ENCODE peak calls at places on chromosomes 6 and 20, in eight cellular contexts. D is H9, K is NCI-H1105, N is pancreas, G is HCT116, P is foreskin fibroblast, Z is iris pigment epithelial cell, U is GM03348. S is an unnamed sample.

GRCh38 chr20:58649288-58650180 is 1.5 kb upstream of the STX16 start:
- DNase-seq in G (no peak), P (no peak), Z (peak; percentile 29), U (peak; percentile 40), D (no peak), K (no peak), N (peak; percentile 78), S (no peak)

GRCh38 chr6:36735110-36735971 is 37.7 kb downstream of the RAB44 start:
- DNase-seq in G (no peak), U (peak; percentile 93), K (no peak), P (peak; percentile 78), D (no peak), N (peak; percentile 58), Z (peak; percentile 97), S (no peak)

GRCh38 chr6:22943331-22943730 is 374.0 kb downstream of the HDGFL1 start:
- DNase-seq in U (no peak), K (no peak), D (no peak), G (no peak), Z (peak; percentile 8), P (no peak), N (no peak), S (no peak)

GRCh38 chr6:1581120-1581991 is 28.4 kb upstream of the FOXC1 start:
- DNase-seq in P (no peak), G (no peak), D (no peak), N (no peak), K (no peak), Z (no peak), U (no peak), S (no peak)

GRCh38 chr20:54221383-54221782 is 13.5 kb downstream of the PFDN4 start:
- DNase-seq in U (no peak), P (no peak), K (no peak), Z (peak; percentile 31), D (no peak), G (no peak), N (no peak), S (no peak)

GRCh38 chr6:92024071-92024470 is 1395.3 kb downstream of the EPHA7 start:
- DNase-seq in P (no peak), D (no peak), N (no peak), Z (no peak), K (peak; percentile 7), U (no peak), G (no peak), S (no peak)

GRCh38 chr6:118509009-118509617 is 39.0 kb upstream of the PLN start:
- DNase-seq in Z (peak; percentile 47), G (peak; percentile 35), U (peak; percentile 36), P (peak; percentile 19), N (no peak), K (peak; percentile 52), D (no peak), S (peak; percentile 56)

GRCh38 chr6:69732640-69733039 is 64.2 kb downstream of the LMBRD1 start:
- DNase-seq in P (peak; percentile 1), K (no peak), N (no peak), G (no peak), D (no peak), U (no peak), Z (peak; percentile 12), S (peak; percentile 7)

GRCh38 chr6:50655848-50656453 is 57.4 kb upstream of the TFAP2D start:
- DNase-seq in N (no peak), P (no peak), U (peak; percentile 33), D (no peak), G (no peak), K (no peak), Z (peak; percentile 9), S (peak; percentile 12)

GRCh38 chr20:38825901-38826625 is 20.6 kb downstream of the PPP1R16B start:
- DNase-seq in K (peak; percentile 78), N (no peak), G (peak; percentile 15), D (no peak), U (peak; percentile 51), P (peak; percentile 14), Z (peak; percentile 91), S (peak; percentile 81)

GRCh38 chr20:52105045-52105572 is 86.5 kb downstream of the ZFP64 start:
- DNase-seq in N (peak; percentile 69), G (no peak), U (no peak), D (peak; percentile 88), Z (peak; percentile 56), P (peak; percentile 19), K (no peak), S (peak; percentile 73)

GRCh38 chr20:10565922-10566897 is 107.6 kb downstream of the JAG1 start:
- DNase-seq in G (no peak), D (no peak), U (no peak), Z (peak; percentile 82), K (no peak), P (no peak), N (no peak), S (no peak)

GRCh38 chr6:38153946-38154345 is 334.4 kb downstream of the ZFAND3 start:
- DNase-seq in D (no peak), Z (no peak), G (no peak), N (no peak), P (no peak), K (no peak), U (no peak), S (no peak)

GRCh38 chr20:22423190-22423832 is 161.1 kb downstream of the FOXA2 start:
- DNase-seq in U (no peak), Z (no peak), N (no peak), G (no peak), D (no peak), P (no peak), K (no peak), S (no peak)

GRCh38 chr6:79712144-79712543 is 81.0 kb downstream of the SH3BGRL2 start:
- DNase-seq in Z (no peak), U (no peak), N (no peak), K (no peak), P (no peak), D (no peak), G (no peak), S (peak; percentile 22)

GRCh38 chr6:86042214-86042613 is 399.5 kb upstream of the SYNCRIP start:
- DNase-seq in G (no peak), K (no peak), D (no peak), Z (no peak), N (no peak), P (no peak), U (no peak), S (no peak)

GRCh38 chr20:36367907-36368306 is 61.8 kb downstream of the DLGAP4 start:
- DNase-seq in D (no peak), N (no peak), U (no peak), Z (no peak), P (no peak), K (no peak), G (no peak), S (no peak)

GRCh38 chr6:610882-611281 is 46.0 kb downstream of the HUS1B start:
- DNase-seq in U (no peak), K (no peak), G (no peak), D (no peak), Z (peak; percentile 54), P (no peak), N (no peak), S (no peak)

GRCh38 chr6:118719351-118720124 is 68.1 kb upstream of the CEP85L start:
- DNase-seq in P (no peak), Z (no peak), D (no peak), K (no peak), N (no peak), G (no peak), U (no peak), S (no peak)

GRCh38 chr6:42467651-42468050 is 15.9 kb upstream of the TRERF1 start:
- DNase-seq in P (no peak), N (no peak), G (no peak), D (no peak), U (no peak), Z (no peak), K (no peak), S (no peak)

GRCh38 chr20:63208346-63208924 is 7.5 kb downstream of the YTHDF1 start:
- DNase-seq in D (no peak), G (no peak), N (no peak), Z (no peak), P (no peak), U (no peak), K (no peak), S (no peak)

GRCh38 chr20:57114290-57115005 is 152.0 kb downstream of the BMP7 start:
- DNase-seq in U (no peak), Z (no peak), K (no peak), G (no peak), P (no peak), N (no peak), D (no peak), S (no peak)

GRCh38 chr20:51833326-51833725 is 31.0 kb upstream of the SALL4 start:
- DNase-seq in U (no peak), D (no peak), K (no peak), N (no peak), Z (no peak), P (no peak), G (no peak), S (no peak)

GRCh38 chr6:136077834-136078576 is 172.1 kb downstream of the MTFR2 start:
- DNase-seq in Z (peak; percentile 85), N (no peak), P (peak; percentile 90), K (no peak), D (no peak), U (peak; percentile 73), G (no peak), S (no peak)

GRCh38 chr6:150144294-150144868 is 1.5 kb downstream of the PPP1R14C start:
- DNase-seq in K (no peak), N (no peak), G (no peak), P (no peak), Z (no peak), D (no peak), U (no peak), S (no peak)

GRCh38 chr6:142303191-142303564 is 1.4 kb downstream of the ADGRG6 start:
- DNase-seq in D (no peak), K (no peak), P (no peak), G (no peak), U (no peak), N (no peak), Z (no peak), S (no peak)

GRCh38 chr6:52595796-52596130 is 18.9 kb upstream of the TRAM2 start:
- DNase-seq in K (no peak), U (no peak), Z (no peak), P (peak; percentile 70), D (no peak), N (no peak), G (no peak), S (no peak)

GRCh38 chr6:128899651-128900050 is 16.7 kb downstream of the LAMA2 start:
- DNase-seq in K (no peak), U (peak; percentile 44), G (no peak), N (no peak), D (no peak), Z (no peak), P (no peak), S (no peak)

GRCh38 chr20:21608777-21609176 is 94.9 kb upstream of the NKX2-2 start:
- DNase-seq in U (no peak), Z (no peak), D (no peak), N (no peak), K (no peak), G (no peak), P (no peak), S (no peak)

GRCh38 chr6:109927052-109927451 is 51.1 kb upstream of the GPR6 start:
- DNase-seq in P (no peak), D (no peak), U (no peak), Z (peak; percentile 17), G (no peak), K (no peak), N (no peak), S (no peak)

GRCh38 chr6:86969573-86969972 is 32.2 kb downstream of the HTR1E start:
- DNase-seq in K (no peak), P (no peak), N (no peak), D (no peak), Z (no peak), U (no peak), G (no peak), S (no peak)

GRCh38 chr6:137241481-137242011 is 22.4 kb upstream of the IFNGR1 start:
- DNase-seq in N (no peak), K (no peak), G (no peak), Z (peak; percentile 86), U (no peak), P (no peak), D (no peak), S (no peak)

GRCh38 chr20:49268600-49269365 is 9.1 kb downstream of the ZNFX1 start:
- DNase-seq in P (peak; percentile 38), Z (peak; percentile 71), U (no peak), D (no peak), K (no peak), N (no peak), G (no peak), S (no peak)

GRCh38 chr6:27091661-27092315 is 155.7 kb upstream of the PRSS16 start:
- DNase-seq in P (peak; percentile 81), D (peak; percentile 57), U (peak; percentile 75), G (peak; percentile 86), K (no peak), N (no peak), Z (peak; percentile 97), S (peak; percentile 66)